ENCODE peak calls at places on chromosomes 13 and 19, in seven cellular contexts. B, C, R, L, H, P and M are unnamed samples.

GRCh38 chr19:12913871-12914690 is 5.0 kb downstream of the SYCE2 start:
- DNase-seq in B (no peak), C (peak), R (no peak), L (no peak), H (no peak), P (no peak), M (no peak)

GRCh38 chr13:50485979-50486935 is 357.2 kb downstream of the DLEU7 start:
- DNase-seq in B (no peak), C (peak), R (no peak), L (no peak), H (peak), P (no peak), M (no peak)

GRCh38 chr19:1673645-1674292 is 21.4 kb upstream of the TCF3 start:
- DNase-seq in B (peak), C (no peak), R (no peak), L (no peak), H (peak), P (peak), M (no peak)

GRCh38 chr19:53583181-53583580 is 45.2 kb downstream of the ZNF331 start:
- DNase-seq in B (no peak), C (no peak), R (no peak), L (no peak), H (no peak), P (no peak), M (no peak)

GRCh38 chr13:80979035-80979641 is 638.2 kb upstream of the SPRY2 start:
- DNase-seq in B (peak), C (peak), R (no peak), L (peak), H (peak), P (peak), M (no peak)

GRCh38 chr19:929523-930258 is 3.9 kb downstream of the ARID3A start:
- DNase-seq in B (no peak), C (no peak), R (no peak), L (no peak), H (no peak), P (no peak), M (no peak)

GRCh38 chr19:41449079-41449864 is 6.3 kb downstream of the ERICH4 start:
- DNase-seq in B (peak), C (peak), R (peak), L (peak), H (peak), P (peak), M (no peak)

GRCh38 chr19:19061491-19061890 is 2.3 kb upstream of the SLC25A42 start:
- DNase-seq in B (no peak), C (no peak), R (no peak), L (no peak), H (no peak), P (peak), M (no peak)

GRCh38 chr19:5115351-5115750 is 146.4 kb downstream of the KDM4B start:
- DNase-seq in B (no peak), C (no peak), R (no peak), L (no peak), H (no peak), P (no peak), M (no peak)

GRCh38 chr19:49862411-49863253 is 4.7 kb downstream of the PNKP start:
- DNase-seq in B (peak), C (no peak), R (peak), L (no peak), H (peak), P (no peak), M (no peak)

DNA sequence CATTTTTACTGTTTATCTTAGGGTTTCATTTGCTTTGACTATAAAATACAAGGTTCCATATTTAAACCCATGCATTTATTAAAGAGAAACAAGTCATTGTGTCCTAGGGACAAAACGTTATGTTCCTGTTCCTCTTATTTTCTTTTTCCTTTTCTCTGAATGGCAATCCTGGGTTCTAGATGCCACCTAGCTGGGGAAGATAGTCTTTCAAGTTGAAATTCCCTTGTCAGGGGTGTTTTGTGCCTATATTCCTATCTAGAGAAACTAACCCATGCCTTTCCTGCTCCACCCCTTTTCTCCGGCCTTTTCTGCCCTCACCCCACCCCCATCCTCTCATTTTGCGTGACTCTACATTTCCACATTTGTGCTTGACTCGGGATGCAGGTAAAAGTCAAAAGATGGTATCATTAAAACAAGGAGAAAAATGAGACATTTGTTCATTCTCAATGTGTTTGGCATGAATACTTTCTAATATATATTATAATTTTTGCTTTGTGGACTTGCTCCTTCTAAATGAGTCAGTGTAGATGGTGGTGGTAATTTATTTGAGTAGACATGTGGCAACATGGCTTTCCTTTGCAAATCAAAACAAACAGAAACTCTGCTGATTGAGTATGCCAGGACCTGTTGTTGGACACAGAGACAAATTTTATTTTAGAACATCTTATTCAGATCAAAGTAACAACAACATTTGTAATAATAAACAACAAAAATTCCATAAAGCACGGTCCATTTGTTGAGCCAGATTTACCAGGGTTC is 26.8 kb upstream of the STARD13 start:
- DNase-seq in B (no peak), C (peak), R (no peak), L (no peak), H (no peak), P (no peak), M (no peak)
- TF ChIP-seq CTCF in B (no peak), C (peak), R (peak), L (no peak), H (peak), P (no peak), M (no peak)

GRCh38 chr19:58305065-58305931 is at the start of gene ERVK3-1:
- DNase-seq in B (peak), C (peak), R (peak), L (peak), H (peak), P (peak), M (peak)
- TF ChIP-seq CTCF in B (no peak), C (no peak), R (no peak), L (peak), H (no peak), P (peak), M (no peak)

DNA sequence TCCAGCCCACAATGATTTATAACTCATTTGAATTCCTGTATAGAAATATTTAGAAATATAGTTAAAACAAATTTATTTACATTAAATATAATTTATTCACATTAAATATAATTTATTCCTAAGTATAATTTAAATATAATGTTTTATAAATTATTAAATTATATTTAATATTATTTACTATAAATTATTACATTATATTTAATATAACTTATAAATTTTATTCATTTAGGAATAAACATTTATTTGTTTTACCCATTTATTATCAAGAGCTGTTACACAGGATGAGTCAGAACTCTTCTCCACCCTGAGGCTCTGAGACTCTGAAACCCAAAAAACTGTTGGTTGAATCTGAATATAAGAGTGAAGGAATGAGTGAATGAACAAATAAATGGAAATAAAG is 170.9 kb upstream of the OBI1 start:
- DNase-seq in B (no peak), C (no peak), R (no peak), L (no peak), H (no peak), P (no peak), M (no peak)
- TF ChIP-seq CTCF in B (no peak), C (no peak), R (no peak), L (no peak), H (no peak), P (no peak), M (no peak)

GRCh38 chr13:113532156-113532806 is 41.8 kb upstream of the DCUN1D2 start:
- DNase-seq in B (no peak), C (no peak), R (peak), L (no peak), H (no peak), P (no peak), M (no peak)

GRCh38 chr13:113528101-113528797 is 37.7 kb upstream of the DCUN1D2 start:
- DNase-seq in B (no peak), C (no peak), R (no peak), L (no peak), H (no peak), P (no peak), M (no peak)

GRCh38 chr13:113528798-113529180 is 38.3 kb upstream of the DCUN1D2 start:
- DNase-seq in B (no peak), C (no peak), R (no peak), L (no peak), H (no peak), P (no peak), M (no peak)

GRCh38 chr13:113533441-113533840 is 42.9 kb upstream of the DCUN1D2 start:
- DNase-seq in B (no peak), C (peak), R (peak), L (no peak), H (no peak), P (no peak), M (peak)

GRCh38 chr13:113531041-113531873 is 40.7 kb upstream of the DCUN1D2 start:
- DNase-seq in B (no peak), C (no peak), R (peak), L (no peak), H (no peak), P (no peak), M (no peak)
- TF ChIP-seq CTCF in B (no peak), C (no peak), R (no peak), L (no peak), H (no peak), P (no peak), M (no peak)